ENCODE peak calls at places on chromosomes 12 and 14, in five cellular contexts. One of them, this sample, is unnamed. For H3K4me1, the result is how much of the 10 kb centered on the place peaks cover.

GRCh38 chr14:36507847-36508417 is 12.1 kb downstream of the NKX2-1 start:
- DNase-seq in small intestine: no peak
- DNase-seq in tibial nerve: no peak
- DNase-seq in keratinocyte: no peak
- DNase-seq in GM23248: no peak
- DNase-seq in this sample: no peak

GRCh38 chr14:102622262-102622885 is 29.9 kb downstream of the RCOR1 start:
- DNase-seq in tibial nerve: no peak
- DNase-seq in small intestine: no peak
- DNase-seq in GM23248: no peak
- DNase-seq in keratinocyte: no peak
- DNase-seq in this sample: no peak

GRCh38 chr12:79444089-79444488 is 246.7 kb downstream of the PAWR start:
- DNase-seq in keratinocyte: no peak
- DNase-seq in small intestine: no peak
- DNase-seq in tibial nerve: no peak
- DNase-seq in GM23248: peak
- DNase-seq in this sample: no peak

GRCh38 chr12:132451172-132451835 is 38.6 kb upstream of the FBRSL1 start:
- DNase-seq in small intestine: no peak
- DNase-seq in GM23248: no peak
- DNase-seq in keratinocyte: no peak
- DNase-seq in tibial nerve: no peak
- DNase-seq in this sample: no peak

GRCh38 chr14:65769151-65769550 is 356.6 kb downstream of the FUT8 start:
- DNase-seq in small intestine: no peak
- DNase-seq in keratinocyte: no peak
- DNase-seq in tibial nerve: no peak
- DNase-seq in GM23248: peak
- DNase-seq in this sample: no peak

GRCh38 chr14:73438993-73439392 is 19.4 kb downstream of the NUMB start:
- DNase-seq in keratinocyte: no peak
- DNase-seq in GM23248: no peak
- DNase-seq in small intestine: no peak
- DNase-seq in tibial nerve: no peak
- DNase-seq in this sample: no peak

GRCh38 chr12:47950856-47951468 is 12.4 kb upstream of the TMEM106C start:
- DNase-seq in keratinocyte: no peak
- DNase-seq in GM23248: peak
- DNase-seq in small intestine: no peak
- DNase-seq in tibial nerve: no peak
- DNase-seq in this sample: no peak

GRCh38 chr14:104935026-104935650 is 10.5 kb downstream of the PLD4 start:
- DNase-seq in small intestine: no peak
- DNase-seq in tibial nerve: no peak
- DNase-seq in keratinocyte: no peak
- DNase-seq in GM23248: no peak
- DNase-seq in this sample: peak

GRCh38 chr12:93247313-93248057 is 130.2 kb upstream of the NUDT4 start:
- DNase-seq in tibial nerve: no peak
- DNase-seq in small intestine: no peak
- DNase-seq in keratinocyte: no peak
- DNase-seq in GM23248: no peak
- DNase-seq in this sample: no peak

GRCh38 chr12:125518074-125518473 is 452.8 kb downstream of the AACS start:
- DNase-seq in small intestine: no peak
- DNase-seq in GM23248: no peak
- DNase-seq in keratinocyte: no peak
- DNase-seq in tibial nerve: no peak
- DNase-seq in this sample: no peak

GRCh38 chr12:3658327-3659163 is 94.4 kb downstream of the CRACR2A start:
- DNase-seq in tibial nerve: no peak
- DNase-seq in GM23248: peak
- DNase-seq in keratinocyte: no peak
- DNase-seq in small intestine: peak
- DNase-seq in this sample: no peak

GRCh38 chr14:105528859-105529505 is 2.6 kb downstream of the TMEM121 start:
- DNase-seq in keratinocyte: no peak
- DNase-seq in GM23248: peak
- DNase-seq in tibial nerve: no peak
- DNase-seq in small intestine: no peak
- DNase-seq in this sample: no peak

GRCh38 chr12:132278421-132279183 is 50.8 kb downstream of the GALNT9 start:
- DNase-seq in keratinocyte: no peak
- DNase-seq in tibial nerve: no peak
- DNase-seq in small intestine: no peak
- DNase-seq in GM23248: no peak
- DNase-seq in this sample: peak

GRCh38 chr12:26062566-26062965 is 62.3 kb downstream of the BHLHE41 start:
- DNase-seq in keratinocyte: no peak
- DNase-seq in GM23248: peak
- DNase-seq in small intestine: no peak
- DNase-seq in tibial nerve: no peak
- DNase-seq in this sample: no peak

GRCh38 chr12:130485291-130486145 is 147.8 kb downstream of the PIWIL1 start:
- DNase-seq in keratinocyte: no peak
- DNase-seq in tibial nerve: no peak
- DNase-seq in small intestine: no peak
- DNase-seq in GM23248: no peak
- DNase-seq in this sample: no peak

GRCh38 chr12:122856999-122857671 is 21.9 kb downstream of the HIP1R start:
- DNase-seq in tibial nerve: no peak
- DNase-seq in small intestine: no peak
- DNase-seq in GM23248: peak
- DNase-seq in keratinocyte: no peak
- DNase-seq in this sample: peak

GRCh38 chr12:24600996-24601395 is 347.9 kb downstream of the BCAT1 start:
- DNase-seq in small intestine: no peak
- DNase-seq in tibial nerve: no peak
- DNase-seq in GM23248: peak
- DNase-seq in keratinocyte: peak
- DNase-seq in this sample: no peak

GRCh38 chr12:53053223-53054111 is 3.6 kb downstream of the TNS2 start:
- DNase-seq in keratinocyte: no peak
- DNase-seq in small intestine: peak
- DNase-seq in tibial nerve: no peak
- DNase-seq in GM23248: peak
- DNase-seq in this sample: peak

GRCh38 chr14:74492413-74493342 is at the start of gene NPC2:
- DNase-seq in GM23248: peak
- DNase-seq in keratinocyte: no peak
- DNase-seq in tibial nerve: no peak
- DNase-seq in small intestine: no peak
- DNase-seq in this sample: no peak

GRCh38 chr14:60254176-60254575 is 5.2 kb downstream of the PPM1A start:
- DNase-seq in tibial nerve: no peak
- DNase-seq in GM23248: no peak
- DNase-seq in small intestine: peak
- DNase-seq in keratinocyte: no peak
- DNase-seq in this sample: peak

GRCh38 chr14:52402812-52403526 is 88.9 kb downstream of the PTGER2 start:
- DNase-seq in small intestine: peak
- DNase-seq in keratinocyte: no peak
- DNase-seq in GM23248: peak
- DNase-seq in tibial nerve: peak
- DNase-seq in this sample: no peak

GRCh38 chr12:11839093-11839641 is 189.7 kb downstream of the ETV6 start:
- DNase-seq in keratinocyte: no peak
- DNase-seq in GM23248: peak
- DNase-seq in small intestine: peak
- DNase-seq in tibial nerve: peak
- DNase-seq in this sample: no peak

GRCh38 chr14:54881761-54882401 is 20.7 kb downstream of the GCH1 start:
- DNase-seq in small intestine: peak
- DNase-seq in tibial nerve: peak
- DNase-seq in GM23248: peak
- DNase-seq in keratinocyte: no peak
- DNase-seq in this sample: no peak

GRCh38 chr14:54568821-54569591 is 2.1 kb downstream of the SAMD4A start:
- DNase-seq in tibial nerve: no peak
- DNase-seq in GM23248: peak
- DNase-seq in small intestine: no peak
- DNase-seq in keratinocyte: no peak
- DNase-seq in this sample: no peak

GRCh38 chr14:49050836-49051235 is 535.3 kb downstream of the RPS29 start:
- DNase-seq in keratinocyte: no peak
- DNase-seq in GM23248: peak
- DNase-seq in small intestine: no peak
- DNase-seq in tibial nerve: no peak
- DNase-seq in this sample: no peak

GRCh38 chr12:123843912-123844748 is 82.0 kb downstream of the DNAH10 start:
- DNase-seq in GM23248: no peak
- DNase-seq in tibial nerve: no peak
- DNase-seq in small intestine: no peak
- DNase-seq in keratinocyte: no peak
- DNase-seq in this sample: no peak

GRCh38 chr12:55955800-55956508 is 9.9 kb downstream of the PMEL start:
- DNase-seq in keratinocyte: no peak
- DNase-seq in small intestine: peak
- DNase-seq in GM23248: peak
- DNase-seq in tibial nerve: no peak
- DNase-seq in this sample: no peak

GRCh38 chr12:64670856-64671639 is 60.8 kb downstream of the RASSF3 start:
- DNase-seq in tibial nerve: no peak
- DNase-seq in GM23248: peak
- DNase-seq in keratinocyte: peak
- DNase-seq in small intestine: peak
- DNase-seq in this sample: no peak

GRCh38 chr12:40075458-40075857 is 30.4 kb downstream of the SLC2A13 start:
- DNase-seq in GM23248: no peak
- DNase-seq in keratinocyte: no peak
- DNase-seq in small intestine: no peak
- DNase-seq in tibial nerve: no peak
- DNase-seq in this sample: no peak

GRCh38 chr12:2170376-2170775 is 117.6 kb downstream of the CACNA1C start:
- DNase-seq in tibial nerve: no peak
- DNase-seq in GM23248: peak
- DNase-seq in small intestine: peak
- DNase-seq in keratinocyte: no peak
- DNase-seq in this sample: no peak

GRCh38 chr12:2172486-2173214 is 119.9 kb downstream of the CACNA1C start:
- DNase-seq in tibial nerve: no peak
- DNase-seq in GM23248: no peak
- DNase-seq in keratinocyte: no peak
- DNase-seq in small intestine: no peak
- DNase-seq in this sample: no peak

GRCh38 chr12:2169964-2170363 is 117.2 kb downstream of the CACNA1C start:
- DNase-seq in keratinocyte: no peak
- DNase-seq in GM23248: peak
- DNase-seq in small intestine: no peak
- DNase-seq in tibial nerve: no peak
- DNase-seq in this sample: no peak

GRCh38 chr12:2169489-2169888 is 116.7 kb downstream of the CACNA1C start:
- DNase-seq in keratinocyte: no peak
- DNase-seq in GM23248: no peak
- DNase-seq in tibial nerve: no peak
- DNase-seq in small intestine: no peak
- DNase-seq in this sample: no peak

DNA sequence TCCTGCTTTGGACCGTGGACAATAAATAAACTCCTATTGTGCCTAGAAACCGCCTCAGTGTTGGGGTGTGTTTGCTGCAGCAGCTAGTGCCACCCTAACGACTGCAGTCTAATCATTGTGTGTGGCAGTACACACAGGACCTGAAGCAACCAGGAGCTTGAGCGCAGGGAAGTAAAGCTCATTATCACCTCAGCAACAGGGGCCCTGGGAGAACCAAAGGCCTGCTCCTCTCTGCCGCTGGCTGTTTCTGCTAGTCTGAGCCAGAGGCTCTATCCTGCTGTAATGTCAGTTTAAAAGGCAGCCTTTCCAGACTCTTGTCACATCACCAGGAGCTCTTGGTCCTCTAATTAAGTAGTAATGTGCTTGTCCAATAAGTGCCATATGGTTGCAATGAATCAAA is 119.3 kb downstream of the CACNA1C start:
- DNase-seq in tibial nerve: no peak
- DNase-seq in GM23248: no peak
- DNase-seq in small intestine: peak
- DNase-seq in keratinocyte: no peak
- DNase-seq in this sample: no peak
- H3K4me1 ChIP-seq in tibial nerve: under half
- H3K4me1 ChIP-seq in GM23248: under half
- H3K4me1 ChIP-seq in small intestine: under half
- H3K4me1 ChIP-seq in keratinocyte: under half
- H3K4me1 ChIP-seq in this sample: under half

DNA sequence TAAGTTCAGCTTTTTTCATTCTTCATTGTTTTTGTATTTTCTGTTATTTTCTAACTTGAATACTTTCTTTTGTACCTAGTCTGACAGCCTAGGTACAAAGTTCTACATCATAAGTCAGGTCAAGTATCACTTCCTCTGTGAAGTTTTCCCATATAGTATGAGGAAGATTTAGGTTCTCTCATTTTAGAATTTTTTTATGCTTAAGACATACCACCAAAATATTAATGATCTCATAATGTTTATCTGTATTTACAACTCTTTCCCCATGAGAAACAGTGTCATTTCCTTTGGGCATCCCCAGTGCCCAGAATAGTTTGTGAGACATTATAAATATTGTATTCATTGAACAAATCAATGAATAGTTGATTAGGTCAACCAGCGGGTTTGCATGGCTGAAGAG is 3.1 kb upstream of the ATF7IP start:
- DNase-seq in keratinocyte: no peak
- DNase-seq in GM23248: no peak
- DNase-seq in tibial nerve: no peak
- DNase-seq in small intestine: no peak
- DNase-seq in this sample: no peak
- H3K27ac ChIP-seq in keratinocyte: no peak
- H3K27ac ChIP-seq in GM23248: no peak
- H3K27ac ChIP-seq in tibial nerve: no peak
- H3K27ac ChIP-seq in small intestine: no peak
- H3K27ac ChIP-seq in this sample: no peak

GRCh38 chr14:92726135-92726932 is 22.1 kb downstream of the LGMN start:
- DNase-seq in tibial nerve: no peak
- DNase-seq in GM23248: peak
- DNase-seq in keratinocyte: no peak
- DNase-seq in small intestine: peak
- DNase-seq in this sample: peak
- H3K4me1 ChIP-seq in tibial nerve: under half
- H3K4me1 ChIP-seq in GM23248: under half
- H3K4me1 ChIP-seq in keratinocyte: under half
- H3K4me1 ChIP-seq in small intestine: under half
- H3K4me1 ChIP-seq in this sample: under half

GRCh38 chr14:77187649-77188012 is 6.0 kb downstream of the TMEM63C start:
- DNase-seq in keratinocyte: no peak
- DNase-seq in GM23248: no peak
- DNase-seq in tibial nerve: no peak
- DNase-seq in small intestine: no peak
- DNase-seq in this sample: no peak

GRCh38 chr14:77189479-77189878 is 7.9 kb downstream of the TMEM63C start:
- DNase-seq in keratinocyte: no peak
- DNase-seq in tibial nerve: no peak
- DNase-seq in GM23248: no peak
- DNase-seq in small intestine: no peak
- DNase-seq in this sample: no peak

GRCh38 chr14:77185093-77185465 is 3.5 kb downstream of the TMEM63C start:
- DNase-seq in GM23248: no peak
- DNase-seq in keratinocyte: no peak
- DNase-seq in small intestine: no peak
- DNase-seq in tibial nerve: no peak
- DNase-seq in this sample: no peak

GRCh38 chr14:77184396-77185092 is 2.9 kb downstream of the TMEM63C start:
- DNase-seq in keratinocyte: no peak
- DNase-seq in GM23248: no peak
- DNase-seq in tibial nerve: no peak
- DNase-seq in small intestine: peak
- DNase-seq in this sample: no peak

GRCh38 chr14:77186911-77187648 is 5.5 kb downstream of the TMEM63C start:
- DNase-seq in GM23248: peak
- DNase-seq in small intestine: no peak
- DNase-seq in tibial nerve: no peak
- DNase-seq in keratinocyte: peak
- DNase-seq in this sample: peak
- H3K27ac ChIP-seq in GM23248: no peak
- H3K27ac ChIP-seq in small intestine: no peak
- H3K27ac ChIP-seq in tibial nerve: no peak
- H3K27ac ChIP-seq in keratinocyte: no peak
- H3K27ac ChIP-seq in this sample: peak

This sample was measured in pancreas.